ENCODE peak calls at places on chromosomes 12 and 14, in nine cellular contexts. W is adipocyte, T is mesendoderm, B is neural progenitor cell, N is kidney, S is IMR-90, O is colonic mucosa, V is Karpas-422, U is HCT116. M is an unnamed sample.
A peak's percentile ranks its signal among the peaks of the same experiment; 100 is the strongest.

GRCh38 chr12:6323340-6323994 is 13.0 kb downstream of the PLEKHG6 start:
- DNase-seq in N (no peak), T (peak; percentile 99), S (peak; percentile 94), V (peak; percentile 64), O (no peak), B (peak; percentile 81), U (peak; percentile 70), W (peak; percentile 92), M (no peak)

GRCh38 chr12:113416091-113416754 is 6.0 kb upstream of the SDSL start:
- DNase-seq in B (no peak), V (no peak), N (peak; percentile 69), O (no peak), W (no peak), S (no peak), T (no peak), U (no peak), M (no peak)

GRCh38 chr12:49863946-49864816 is 21.3 kb upstream of the BCDIN3D start:
- DNase-seq in S (no peak), V (peak; percentile 33), W (no peak), N (no peak), O (no peak), T (no peak), U (no peak), B (no peak), M (no peak)

GRCh38 chr14:91835920-91836843 is 31.2 kb downstream of the TC2N start:
- DNase-seq in W (no peak), O (peak; percentile 89), U (peak; percentile 56), T (peak; percentile 93), N (peak; percentile 95), V (no peak), S (no peak), B (peak; percentile 89), M (peak; percentile 25)

GRCh38 chr12:114921796-114922195 is 237.8 kb upstream of the TBX3 start:
- DNase-seq in V (no peak), O (no peak), U (no peak), T (no peak), N (no peak), W (peak; percentile 18), B (no peak), S (no peak), M (no peak)

GRCh38 chr12:75994069-75994740 is 37.4 kb downstream of the PHLDA1 start:
- DNase-seq in B (no peak), T (peak; percentile 64), U (no peak), N (no peak), V (peak; percentile 39), W (no peak), O (no peak), S (no peak), M (no peak)

GRCh38 chr12:48569946-48570345 is at the start of gene LALBA:
- DNase-seq in V (no peak), W (no peak), O (no peak), S (no peak), B (no peak), N (no peak), U (no peak), T (no peak), M (no peak)

GRCh38 chr14:99522934-99523660 is 41.9 kb downstream of the CCNK start:
- DNase-seq in U (no peak), N (peak; percentile 61), B (peak; percentile 89), T (peak; percentile 65), W (no peak), S (peak; percentile 23), O (no peak), V (no peak), M (no peak)

GRCh38 chr12:89695100-89695499 is 13.5 kb downstream of the ATP2B1 start:
- DNase-seq in B (no peak), N (no peak), U (no peak), S (peak; percentile 77), T (no peak), W (peak; percentile 29), V (no peak), O (no peak), M (no peak)

GRCh38 chr14:99521176-99522024 is 40.2 kb downstream of the CCNK start:
- DNase-seq in U (no peak), W (no peak), V (no peak), O (no peak), B (no peak), S (no peak), N (peak; percentile 60), T (no peak), M (no peak)

GRCh38 chr12:53053223-53054111 is 3.6 kb downstream of the TNS2 start:
- DNase-seq in O (peak; percentile 94), N (peak; percentile 90), B (peak; percentile 61), U (peak; percentile 73), V (peak; percentile 67), T (peak; percentile 93), S (no peak), W (peak; percentile 53), M (no peak)

GRCh38 chr12:47768323-47768811 is 4.7 kb upstream of the SLC48A1 start:
- DNase-seq in S (peak; percentile 25), T (peak; percentile 84), V (no peak), B (peak; percentile 50), N (no peak), U (no peak), O (no peak), W (no peak), M (peak; percentile 75)

GRCh38 chr14:62307844-62308243 is 545.6 kb downstream of the SNAPC1 start:
- DNase-seq in W (no peak), B (no peak), S (no peak), U (no peak), O (no peak), N (no peak), T (peak; percentile 14), V (no peak), M (no peak)

GRCh38 chr12:31736472-31736871 is 7.7 kb upstream of the AMN1 start:
- DNase-seq in V (no peak), T (no peak), B (no peak), O (no peak), S (peak; percentile 89), N (no peak), U (no peak), W (peak; percentile 45), M (no peak)

GRCh38 chr14:63941023-63941422 is 88.2 kb downstream of the SYNE2 start:
- DNase-seq in V (no peak), N (no peak), W (no peak), O (no peak), B (no peak), U (no peak), S (no peak), T (no peak), M (no peak)

GRCh38 chr14:63938198-63939005 is 85.6 kb downstream of the SYNE2 start:
- DNase-seq in B (no peak), W (no peak), O (no peak), V (no peak), N (peak; percentile 74), T (no peak), U (no peak), S (peak; percentile 2), M (no peak)

GRCh38 chr14:63940387-63940786 is 87.6 kb downstream of the SYNE2 start:
- DNase-seq in T (no peak), S (no peak), U (no peak), O (no peak), N (no peak), B (no peak), W (no peak), V (no peak), M (no peak)

GRCh38 chr14:63933701-63934100 is 80.9 kb downstream of the SYNE2 start:
- DNase-seq in S (no peak), B (peak; percentile 61), N (no peak), U (no peak), T (no peak), V (no peak), O (no peak), W (no peak), M (no peak)

DNA sequence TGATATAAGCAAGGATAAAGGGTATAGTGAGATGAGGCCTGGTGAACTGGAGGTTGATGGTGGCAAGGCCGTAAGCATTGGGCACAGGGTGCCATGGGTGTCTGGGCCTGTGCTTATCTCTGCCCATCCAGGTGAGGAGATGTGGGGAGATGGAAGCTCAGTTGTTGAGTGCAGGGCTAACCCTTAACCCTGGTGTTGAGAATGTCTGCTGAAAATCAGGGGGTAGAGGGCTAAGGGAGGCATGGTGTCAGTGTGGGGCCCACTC is 86.1 kb downstream of the SYNE2 start:
- DNase-seq in V (no peak), U (no peak), O (no peak), W (no peak), N (no peak), S (no peak), B (no peak), T (no peak), M (no peak)
- H3K4me3 ChIP-seq in V (no peak overlapping the region), U (no peak overlapping the region), O (no peak overlapping the region), W (no peak overlapping the region), N (peak overlapping the region; percentile 5), S (no peak overlapping the region), B (no peak overlapping the region), T (no peak overlapping the region), M (no peak overlapping the region)

GRCh38 chr12:98499668-98500456 is 15.5 kb upstream of the TMPO start:
- DNase-seq in S (no peak), T (no peak), O (no peak), W (no peak), B (no peak), V (no peak), N (no peak), U (no peak), M (no peak)
- H3K9ac ChIP-seq in S (no peak overlapping the region), T (no peak overlapping the region), O (peak overlapping the region; percentile 69), W (no peak overlapping the region), B (no peak overlapping the region), V (no peak overlapping the region), N (peak overlapping the region; percentile 16), U (no peak overlapping the region), M (no peak overlapping the region)

GRCh38 chr14:105139212-105139825 is 29.3 kb downstream of the JAG2 start:
- DNase-seq in S (no peak), V (no peak), U (no peak), T (no peak), N (no peak), W (no peak), O (no peak), B (no peak), M (no peak)

GRCh38 chr14:105138551-105139111 is 29.9 kb downstream of the JAG2 start:
- DNase-seq in O (no peak), T (no peak), U (no peak), W (no peak), B (no peak), S (no peak), V (no peak), N (no peak), M (no peak)

GRCh38 chr14:105137481-105138020 is 31.0 kb downstream of the JAG2 start:
- DNase-seq in V (no peak), W (no peak), N (no peak), O (no peak), T (no peak), B (no peak), U (no peak), S (no peak), M (no peak)

GRCh38 chr14:105136401-105137322 is 31.9 kb downstream of the JAG2 start:
- DNase-seq in B (no peak), V (no peak), U (no peak), T (no peak), O (no peak), S (no peak), W (no peak), N (no peak), M (no peak)

GRCh38 chr14:105138021-105138541 is 30.5 kb downstream of the JAG2 start:
- DNase-seq in V (no peak), S (no peak), U (no peak), N (no peak), B (no peak), W (no peak), T (no peak), O (no peak), M (no peak)
- H3K4me3 ChIP-seq in V (no peak overlapping the region), S (no peak overlapping the region), U (no peak overlapping the region), N (no peak overlapping the region), B (no peak overlapping the region), W (no peak overlapping the region), T (no peak overlapping the region), O (no peak overlapping the region), M (no peak overlapping the region)

GRCh38 chr14:67766035-67766680 is 50.2 kb downstream of the ZFYVE26 start:
- DNase-seq in B (no peak), U (no peak), W (no peak), V (peak; percentile 77), T (no peak), S (no peak), O (no peak), N (no peak), M (no peak)
- H3K9ac ChIP-seq in B (no peak overlapping the region), U (no peak overlapping the region), W (no peak overlapping the region), V (no peak overlapping the region), T (no peak overlapping the region), S (no peak overlapping the region), O (no peak overlapping the region), N (no peak overlapping the region), M (no peak overlapping the region)

M was measured in keratinocyte.